ENCODE peak calls at places on chromosomes 16 and 17, in six cellular contexts. S, F, P, N, O and E are unnamed samples.
A peak's percentile ranks its signal among the peaks of the same experiment; 100 is the strongest.

GRCh38 chr17:64984776-64985521 is 65.7 kb upstream of the LRRC37A3 start:
- DNase-seq in S (no peak), N (no peak), P (no peak), F (peak; percentile 24), O (peak; percentile 36), E (no peak)

GRCh38 chr17:7590743-7591142 is 849 bp upstream of the SOX15 start:
- DNase-seq in S (no peak), N (no peak), F (no peak), P (peak; percentile 69), O (no peak), E (no peak)

GRCh38 chr16:64416232-64417010 is 705.4 kb downstream of the CDH11 start:
- DNase-seq in S (no peak), F (no peak), O (no peak), N (no peak), P (no peak), E (no peak)

GRCh38 chr16:69703638-69704037 is 22.7 kb downstream of the NQO1 start:
- DNase-seq in F (no peak), N (no peak), P (no peak), S (no peak), O (no peak), E (no peak)

GRCh38 chr17:17445925-17446665 is 30.7 kb upstream of the MED9 start:
- DNase-seq in F (peak; percentile 84), S (peak; percentile 82), N (peak; percentile 66), P (peak; percentile 98), O (no peak), E (no peak)

GRCh38 chr17:17792551-17793377 is 44.0 kb downstream of the SREBF1 start:
- DNase-seq in F (no peak), O (peak; percentile 67), N (peak; percentile 39), S (no peak), P (no peak), E (peak; percentile 22)

GRCh38 chr16:8971416-8971815 is 7.7 kb upstream of the USP7 start:
- DNase-seq in N (no peak), O (no peak), P (no peak), S (no peak), F (no peak), E (no peak)

GRCh38 chr16:73354426-73354825 is 306.5 kb upstream of the ZFHX3 start:
- DNase-seq in O (no peak), S (no peak), N (no peak), P (no peak), F (no peak), E (no peak)

GRCh38 chr17:18889658-18890057 is 31.7 kb downstream of the PRPSAP2 start:
- DNase-seq in S (no peak), N (no peak), P (no peak), O (no peak), F (no peak), E (no peak)

GRCh38 chr17:61392679-61393078 is 7.0 kb upstream of the TBX2 start:
- DNase-seq in F (no peak), N (no peak), P (no peak), S (no peak), O (no peak), E (no peak)

GRCh38 chr17:48444531-48445247 is 14.7 kb upstream of the SKAP1 start:
- DNase-seq in O (no peak), P (no peak), S (no peak), N (no peak), F (no peak), E (no peak)

GRCh38 chr17:33234930-33235685 is 58.0 kb downstream of the ASIC2 start:
- DNase-seq in P (peak; percentile 79), O (peak; percentile 77), S (no peak), N (peak; percentile 52), F (peak; percentile 75), E (no peak)

GRCh38 chr17:45370949-45371413 is 54.2 kb upstream of the MAP3K14 start:
- DNase-seq in O (no peak), P (peak; percentile 48), F (peak; percentile 44), S (peak; percentile 9), N (no peak), E (no peak)

GRCh38 chr16:29775742-29776408 is 2.2 kb upstream of the ZG16 start:
- DNase-seq in N (no peak), F (no peak), P (no peak), S (no peak), O (no peak), E (no peak)

GRCh38 chr17:7798839-7799238 is 35.2 kb upstream of the KDM6B start:
- DNase-seq in N (no peak), O (no peak), P (no peak), S (no peak), F (no peak), E (no peak)

GRCh38 chr16:83510906-83511305 is 296.9 kb upstream of the HSBP1 start:
- DNase-seq in O (no peak), S (no peak), P (no peak), F (no peak), N (no peak), E (no peak)

GRCh38 chr17:17061516-17061915 is 19.3 kb downstream of the MPRIP start:
- DNase-seq in S (peak; percentile 28), F (peak; percentile 40), P (no peak), O (no peak), N (no peak), E (no peak)

GRCh38 chr16:75860654-75861053 is 134.4 kb upstream of the CPHXL start:
- DNase-seq in N (peak; percentile 21), S (no peak), P (no peak), F (no peak), O (no peak), E (no peak)

GRCh38 chr16:79648846-79649245 is 48.3 kb upstream of the MAF start:
- DNase-seq in N (no peak), P (no peak), S (no peak), O (no peak), F (no peak), E (no peak)

GRCh38 chr17:77882481-77883212 is 75.9 kb upstream of the TNRC6C start:
- DNase-seq in O (peak; percentile 48), N (peak; percentile 60), P (no peak), F (no peak), S (no peak), E (no peak)

GRCh38 chr16:54936979-54937672 is 6.5 kb downstream of the IRX5 start:
- DNase-seq in O (no peak), N (peak; percentile 24), S (peak; percentile 83), F (peak; percentile 85), P (peak; percentile 50), E (peak; percentile 50)

GRCh38 chr16:81920498-81920897 is 90.8 kb downstream of the SDR42E1 start:
- DNase-seq in O (no peak), S (no peak), P (no peak), F (no peak), N (no peak), E (no peak)

GRCh38 chr16:81921873-81922584 is 89.2 kb downstream of the SDR42E1 start:
- DNase-seq in N (no peak), S (no peak), O (no peak), P (no peak), F (no peak), E (no peak)

GRCh38 chr16:81921415-81921814 is 89.9 kb downstream of the SDR42E1 start:
- DNase-seq in N (peak; percentile 13), O (no peak), S (no peak), F (no peak), P (no peak), E (no peak)

GRCh38 chr16:81926036-81926435 is 85.2 kb downstream of the SDR42E1 start:
- DNase-seq in N (no peak), O (no peak), S (no peak), F (no peak), P (no peak), E (no peak)

DNA sequence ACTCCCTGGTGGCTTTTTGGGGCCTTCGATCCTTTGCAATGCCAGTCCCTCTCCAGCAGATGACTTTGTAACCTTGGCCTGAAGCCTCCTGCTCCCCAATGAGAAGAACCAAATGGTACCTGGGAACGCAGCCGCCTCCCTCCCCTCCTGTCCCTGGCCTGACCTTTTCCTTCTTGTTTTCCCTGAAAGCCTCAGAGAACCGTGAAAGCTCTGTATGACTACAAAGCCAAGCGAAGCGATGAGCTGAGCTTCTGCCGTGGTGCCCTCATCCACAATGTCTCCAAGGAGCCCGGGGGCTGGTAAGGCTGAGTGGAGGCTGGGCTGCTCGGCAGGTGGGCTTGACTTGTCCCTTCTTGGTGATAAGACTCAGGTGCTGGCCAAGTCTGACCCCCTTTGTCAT is 88.0 kb downstream of the SDR42E1 start:
- DNase-seq in P (no peak), N (no peak), S (no peak), O (no peak), F (no peak), E (no peak)
- TF ChIP-seq POLR2A in P (no peak), N (no peak), S (no peak), O (no peak), F (no peak), E (no peak)

DNA sequence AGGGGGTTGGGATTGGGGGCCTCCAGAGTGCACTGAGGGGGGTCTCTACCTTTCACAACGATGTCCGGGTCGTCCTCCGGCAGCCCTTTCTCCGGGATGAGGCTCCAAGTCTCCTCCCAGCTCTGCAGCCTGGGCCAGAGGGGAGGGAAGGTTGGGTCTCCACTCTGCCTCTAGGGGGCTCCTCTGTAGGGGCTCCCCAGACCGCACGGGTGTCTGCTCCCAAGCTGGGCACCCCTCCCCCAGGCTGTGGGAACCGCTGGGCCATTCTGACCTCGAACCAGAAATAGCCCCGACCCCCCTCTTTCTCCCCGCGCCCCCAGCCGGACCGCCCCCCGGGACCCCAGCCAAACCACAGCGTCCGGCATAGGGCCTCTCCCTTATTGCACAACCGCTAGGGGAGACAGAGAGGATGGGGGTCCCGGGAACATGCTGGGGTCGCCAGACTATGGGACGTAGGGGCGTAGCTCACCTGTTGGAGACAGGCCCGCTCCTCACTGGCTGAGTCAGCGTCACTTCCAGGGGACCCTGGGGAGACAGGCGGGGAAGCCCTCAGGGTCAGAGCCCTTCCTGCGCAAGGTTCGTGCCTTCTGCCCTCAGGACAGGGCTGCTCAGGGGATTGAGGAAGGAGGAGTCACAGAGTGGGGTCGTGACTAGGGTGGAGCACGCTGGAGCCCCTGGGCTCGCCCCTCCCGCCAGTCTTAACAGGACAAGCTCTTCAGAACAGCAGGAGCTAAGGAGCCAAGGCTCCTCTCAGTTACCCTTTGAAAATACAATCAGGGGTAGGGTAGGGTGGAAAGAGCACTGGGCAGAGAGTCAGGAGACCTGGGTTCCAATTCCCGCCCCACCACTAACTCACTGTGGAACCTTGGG is 2.7 kb downstream of the PLEKHH3 start:
- DNase-seq in S (no peak), O (peak; percentile 87), P (peak; percentile 95), F (peak; percentile 83), N (peak; percentile 53), E (peak; percentile 69)
- TF ChIP-seq POLR2A in S (no peak), O (no peak), P (no peak), F (no peak), N (no peak), E (peak; percentile 59)

GRCh38 chr16:71282943-71283342 is 6.3 kb downstream of the CMTR2 start:
- DNase-seq in F (no peak), O (no peak), P (no peak), N (no peak), S (no peak), E (no peak)
- TF ChIP-seq POLR2A in F (no peak), O (no peak), P (no peak), N (no peak), S (no peak), E (peak; percentile 20)

GRCh38 chr16:87316450-87316922 is 706 bp downstream of the C16orf95 start:
- DNase-seq in O (no peak), S (no peak), F (peak; percentile 53), P (no peak), N (no peak), E (no peak)

GRCh38 chr16:87319011-87319410 is 1.8 kb upstream of the C16orf95 start:
- DNase-seq in O (no peak), S (no peak), F (no peak), P (no peak), N (no peak), E (no peak)

GRCh38 chr16:87316923-87317765 is at the start of gene C16orf95:
- DNase-seq in O (peak; percentile 96), F (peak; percentile 98), S (peak; percentile 98), N (peak; percentile 97), P (peak; percentile 99), E (peak; percentile 98)

GRCh38 chr16:87317766-87318121 is 552 bp upstream of the C16orf95 start:
- DNase-seq in P (peak; percentile 60), N (peak; percentile 69), S (no peak), O (peak; percentile 52), F (peak; percentile 78), E (peak; percentile 84)

GRCh38 chr16:87318158-87318644 is 1.0 kb upstream of the C16orf95 start:
- DNase-seq in O (no peak), N (peak; percentile 36), P (no peak), S (no peak), F (peak; percentile 56), E (peak; percentile 64)
- TF ChIP-seq POLR2A in O (no peak), N (no peak), P (no peak), S (no peak), F (no peak), E (no peak)